ENCODE peak calls at places on chromosomes 16 and 17, in five cellular contexts. One of them, this sample, is unnamed.

GRCh38 chr17:40458001-40458791 is 14.9 kb downstream of the IGFBP4 start:
- DNase-seq in fibroblast of mammary gland: peak
- DNase-seq in midbrain: no peak
- DNase-seq in left ventricle myocardium inferior: no peak
- DNase-seq in Kasumi-1: no peak
- DNase-seq in this sample: peak

GRCh38 chr16:57770361-57770760 is 31.9 kb downstream of the KIFC3 start:
- DNase-seq in fibroblast of mammary gland: no peak
- DNase-seq in midbrain: no peak
- DNase-seq in left ventricle myocardium inferior: no peak
- DNase-seq in Kasumi-1: no peak
- DNase-seq in this sample: no peak

GRCh38 chr17:11487469-11487868 is 110.8 kb upstream of the DNAH9 start:
- DNase-seq in fibroblast of mammary gland: no peak
- DNase-seq in midbrain: no peak
- DNase-seq in left ventricle myocardium inferior: no peak
- DNase-seq in Kasumi-1: no peak
- DNase-seq in this sample: no peak

GRCh38 chr17:75645501-75645888 is 12.3 kb downstream of the SMIM5 start:
- DNase-seq in fibroblast of mammary gland: no peak
- DNase-seq in midbrain: no peak
- DNase-seq in left ventricle myocardium inferior: no peak
- DNase-seq in Kasumi-1: no peak
- DNase-seq in this sample: peak

GRCh38 chr17:7589204-7589868 is 558 bp downstream of the SOX15 start:
- DNase-seq in fibroblast of mammary gland: peak
- DNase-seq in midbrain: peak
- DNase-seq in left ventricle myocardium inferior: peak
- DNase-seq in Kasumi-1: peak
- DNase-seq in this sample: peak

GRCh38 chr17:68800731-68801130 is 154.5 kb downstream of the ABCA8 start:
- DNase-seq in fibroblast of mammary gland: peak
- DNase-seq in midbrain: no peak
- DNase-seq in left ventricle myocardium inferior: no peak
- DNase-seq in Kasumi-1: no peak
- DNase-seq in this sample: no peak

GRCh38 chr17:17408236-17408794 is 68.5 kb upstream of the MED9 start:
- DNase-seq in fibroblast of mammary gland: peak
- DNase-seq in midbrain: no peak
- DNase-seq in left ventricle myocardium inferior: no peak
- DNase-seq in Kasumi-1: no peak
- DNase-seq in this sample: peak

GRCh38 chr17:31424944-31425582 is 33.6 kb downstream of the RAB11FIP4 start:
- DNase-seq in fibroblast of mammary gland: peak
- DNase-seq in midbrain: no peak
- DNase-seq in left ventricle myocardium inferior: peak
- DNase-seq in Kasumi-1: no peak
- DNase-seq in this sample: no peak

GRCh38 chr17:66675273-66675990 is 159.5 kb upstream of the CACNG5 start:
- DNase-seq in fibroblast of mammary gland: no peak
- DNase-seq in midbrain: no peak
- DNase-seq in left ventricle myocardium inferior: no peak
- DNase-seq in Kasumi-1: no peak
- DNase-seq in this sample: no peak

GRCh38 chr17:29291163-29291752 is 2.7 kb downstream of the NUFIP2 start:
- DNase-seq in fibroblast of mammary gland: peak
- DNase-seq in midbrain: peak
- DNase-seq in left ventricle myocardium inferior: no peak
- DNase-seq in Kasumi-1: peak
- DNase-seq in this sample: peak

GRCh38 chr16:58499615-58500328 is at the start of gene NDRG4:
- DNase-seq in fibroblast of mammary gland: peak
- DNase-seq in midbrain: peak
- DNase-seq in left ventricle myocardium inferior: no peak
- DNase-seq in Kasumi-1: no peak
- DNase-seq in this sample: peak

GRCh38 chr16:11914759-11915643 is 755 bp downstream of the GSPT1 start:
- DNase-seq in fibroblast of mammary gland: peak
- DNase-seq in midbrain: peak
- DNase-seq in left ventricle myocardium inferior: peak
- DNase-seq in Kasumi-1: no peak
- DNase-seq in this sample: peak

GRCh38 chr16:29995330-29995910 is at the start of gene HIRIP3:
- DNase-seq in fibroblast of mammary gland: peak
- DNase-seq in midbrain: peak
- DNase-seq in left ventricle myocardium inferior: peak
- DNase-seq in Kasumi-1: peak
- DNase-seq in this sample: peak

GRCh38 chr16:56094231-56094630 is 97.1 kb upstream of the GNAO1 start:
- DNase-seq in fibroblast of mammary gland: no peak
- DNase-seq in midbrain: no peak
- DNase-seq in left ventricle myocardium inferior: no peak
- DNase-seq in Kasumi-1: no peak
- DNase-seq in this sample: no peak

This sample was measured in EH.